ENCODE peak calls at places on chromosomes 1 and 21, in eight cellular contexts. H, A, G, L, Y, C, Q and T are unnamed samples.

GRCh38 chr1:48251858-48252257 is 29.3 kb downstream of the SLC5A9 start:
- DNase-seq in H (no peak), Q (no peak), Y (no peak), C (no peak), L (no peak), A (no peak), G (no peak), T (no peak)

GRCh38 chr21:46110499-46111192 is 12.7 kb downstream of the COL6A2 start:
- DNase-seq in G (no peak), L (no peak), C (no peak), Q (peak), Y (peak), H (peak), A (no peak), T (no peak)

GRCh38 chr1:192118881-192119280 is 39.4 kb upstream of the RGS18 start:
- DNase-seq in L (no peak), Y (no peak), C (no peak), H (no peak), A (no peak), Q (no peak), G (no peak), T (no peak)

GRCh38 chr1:242216368-242216767 is 217.5 kb upstream of the MAP1LC3C start:
- DNase-seq in L (no peak), Y (peak), Q (no peak), A (no peak), H (no peak), G (no peak), C (no peak), T (no peak)

GRCh38 chr1:78255378-78255777 is 209.6 kb downstream of the GIPC2 start:
- DNase-seq in L (no peak), A (no peak), Q (no peak), G (no peak), H (no peak), C (peak), Y (no peak), T (no peak)

GRCh38 chr21:8991968-8992621 is 1529.3 kb upstream of the TPTE start:
- DNase-seq in L (no peak), G (no peak), C (peak), Y (no peak), H (no peak), A (no peak), Q (no peak), T (no peak)

GRCh38 chr1:109298666-109299086 is 8.1 kb downstream of the MYBPHL start:
- DNase-seq in Q (peak), A (no peak), H (no peak), G (no peak), L (no peak), Y (no peak), C (peak), T (no peak)

GRCh38 chr1:212738330-212738729 is 38.7 kb upstream of the BATF3 start:
- DNase-seq in A (no peak), C (no peak), Y (no peak), Q (no peak), L (no peak), G (no peak), H (no peak), T (no peak)

GRCh38 chr1:87902830-87903614 is 574.3 kb downstream of the LMO4 start:
- DNase-seq in L (no peak), Y (no peak), C (peak), Q (no peak), A (peak), G (no peak), H (peak), T (peak)

GRCh38 chr1:87898401-87898800 is 569.7 kb downstream of the LMO4 start:
- DNase-seq in G (no peak), Y (no peak), A (no peak), C (no peak), Q (no peak), H (no peak), L (no peak), T (no peak)

GRCh38 chr1:87894041-87894440 is 565.4 kb downstream of the LMO4 start:
- DNase-seq in Y (no peak), G (no peak), H (no peak), A (no peak), Q (no peak), C (no peak), L (no peak), T (no peak)

GRCh38 chr1:87899746-87900145 is 571.1 kb downstream of the LMO4 start:
- DNase-seq in C (no peak), G (no peak), A (no peak), H (no peak), Q (no peak), Y (no peak), L (no peak), T (no peak)

GRCh38 chr1:87897486-87897885 is 568.8 kb downstream of the LMO4 start:
- DNase-seq in G (no peak), Y (no peak), H (no peak), Q (no peak), L (no peak), A (no peak), C (no peak), T (no peak)
- TF ChIP-seq CTCF in G (no peak), Y (no peak), H (no peak), Q (no peak), L (no peak), A (no peak), C (no peak), T (no peak)

DNA sequence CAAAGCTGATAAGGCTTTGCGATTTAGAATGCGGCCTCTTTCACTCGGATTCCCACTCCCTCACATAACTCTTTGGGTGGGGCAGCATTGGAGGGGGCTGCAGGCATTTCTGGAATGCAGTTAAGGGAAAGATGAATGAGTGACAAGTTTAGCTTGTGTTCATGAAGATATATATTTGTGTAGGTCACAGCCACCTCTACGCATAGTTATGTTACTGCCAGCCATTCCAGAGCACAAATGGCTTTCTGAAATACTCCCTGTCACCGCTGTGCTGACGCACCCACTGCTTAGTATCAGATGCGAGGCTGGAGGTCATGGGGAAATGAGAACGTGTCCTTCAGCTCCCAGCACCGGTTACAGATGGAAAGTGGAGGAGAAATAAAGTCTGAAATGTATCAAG is 54.1 kb upstream of the ATP1A1 start:
- DNase-seq in C (no peak), G (no peak), A (no peak), Y (no peak), H (peak), Q (no peak), L (no peak), T (no peak)
- TF ChIP-seq EZH2phosphoT487 in C (no peak), G (no peak), A (no peak), Y (no peak), H (no peak), Q (no peak), L (no peak), T (no peak)

GRCh38 chr1:10561497-10561896 is 86.7 kb downstream of the PEX14 start:
- DNase-seq in Q (no peak), Y (no peak), G (no peak), C (no peak), A (no peak), L (no peak), H (no peak), T (no peak)

GRCh38 chr1:10561955-10562354 is 87.2 kb downstream of the PEX14 start:
- DNase-seq in H (no peak), Y (peak), A (no peak), G (no peak), Q (no peak), C (no peak), L (peak), T (no peak)

GRCh38 chr1:10559386-10559785 is 84.6 kb downstream of the PEX14 start:
- DNase-seq in Y (no peak), A (no peak), Q (no peak), L (no peak), G (no peak), H (no peak), C (no peak), T (no peak)

GRCh38 chr1:10569531-10569930 is 94.8 kb downstream of the PEX14 start:
- DNase-seq in A (no peak), L (no peak), H (no peak), C (no peak), Q (no peak), Y (no peak), G (no peak), T (no peak)

DNA sequence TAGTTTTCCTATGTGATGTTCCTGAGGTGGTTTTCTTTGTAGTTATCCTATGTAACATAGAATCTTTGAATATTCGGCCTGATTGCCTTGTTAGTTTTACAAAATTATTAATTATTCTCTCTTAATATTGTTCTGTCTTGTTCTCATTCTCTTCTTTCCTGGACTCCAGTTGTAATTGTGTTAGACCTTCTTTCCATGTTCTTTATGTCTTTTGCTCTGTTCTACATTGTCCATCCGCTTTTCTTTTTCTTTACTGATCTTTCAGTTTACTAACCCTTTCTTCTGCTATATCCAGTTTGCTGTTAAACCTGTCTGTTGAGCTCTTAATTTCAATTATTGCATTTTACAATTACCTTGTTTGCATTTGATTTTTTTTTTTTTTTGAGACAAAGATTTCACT is 89.3 kb downstream of the PEX14 start:
- DNase-seq in A (no peak), H (no peak), L (no peak), Q (no peak), C (no peak), Y (no peak), G (no peak), T (no peak)
- H3K27ac ChIP-seq in A (no peak), H (no peak), L (no peak), Q (no peak), C (no peak), Y (no peak), G (no peak), T (no peak)

GRCh38 chr1:235635938-235636663 is 13.5 kb downstream of the GNG4 start:
- DNase-seq in C (no peak), Y (no peak), A (no peak), L (no peak), G (no peak), Q (no peak), H (no peak), T (no peak)
- TF ChIP-seq CTCF in C (no peak), Y (no peak), A (no peak), L (peak), G (no peak), Q (no peak), H (no peak), T (peak)

GRCh38 chr21:14686466-14687276 is 140.6 kb upstream of the SAMSN1 start:
- DNase-seq in G (peak), L (no peak), H (no peak), C (no peak), Y (no peak), Q (no peak), A (peak), T (no peak)
- TF ChIP-seq EZH2phosphoT487 in G (no peak), L (no peak), H (no peak), C (no peak), Y (no peak), Q (no peak), A (no peak), T (no peak)

GRCh38 chr1:219173434-219173757 is 282 bp upstream of the LYPLAL1 start:
- DNase-seq in L (no peak), Y (no peak), A (no peak), C (no peak), Q (no peak), H (no peak), G (no peak), T (no peak)
- H3K27ac ChIP-seq in L (peak), Y (no peak), A (peak), C (no peak), Q (peak), H (peak), G (no peak), T (no peak)